ENCODE peak calls at places on chromosome 3, in five cellular contexts. F is NCI-H1436; Z is HAP-1; T is stimulated activated CD8-positive, alpha-beta memory T cell treated with anti-CD3 and anti-CD28 coated beads, Interleukin-7, amount 100 ng/mL, for 48 hours; Q is endothelial cell. K is an unnamed sample.

GRCh38 chr3:134895181-134895580 is 100.1 kb downstream of the EPHB1 start:
- DNase-seq in Q (no peak), T (no peak), Z (no peak), F (no peak), K (no peak)

GRCh38 chr3:113166357-113166718 is 45.0 kb upstream of the BOC start:
- DNase-seq in Q (no peak), Z (no peak), F (no peak), T (no peak), K (no peak)

GRCh38 chr3:100401674-100402036 is 316 bp downstream of the LNP1 start:
- DNase-seq in F (peak; percentile 56), Z (no peak), Q (peak; percentile 28), T (peak; percentile 38), K (no peak)

GRCh38 chr3:168267179-168267578 is 171.5 kb upstream of the GOLIM4 start:
- DNase-seq in Z (no peak), F (no peak), T (no peak), Q (no peak), K (no peak)

GRCh38 chr3:187836848-187837770 is 91.8 kb upstream of the BCL6 start:
- DNase-seq in T (no peak), Z (no peak), F (no peak), Q (no peak), K (no peak)

GRCh38 chr3:191296041-191296541 is 33.1 kb upstream of the CCDC50 start:
- DNase-seq in Z (no peak), F (no peak), T (no peak), Q (no peak), K (no peak)

GRCh38 chr3:127734754-127735473 is 62.2 kb downstream of the ABTB1 start:
- DNase-seq in F (no peak), T (no peak), Q (no peak), Z (no peak), K (peak; percentile 39)

GRCh38 chr3:68972358-68972979 is 40.1 kb upstream of the TAFA4 start:
- DNase-seq in Q (peak; percentile 85), T (peak; percentile 19), Z (peak; percentile 86), F (peak; percentile 24), K (peak; percentile 83)

GRCh38 chr3:54243262-54243931 is 121.0 kb downstream of the CACNA2D3 start:
- DNase-seq in Q (no peak), F (peak; percentile 29), Z (peak; percentile 27), T (no peak), K (no peak)

GRCh38 chr3:54146383-54147239 is 24.3 kb downstream of the CACNA2D3 start:
- DNase-seq in F (peak; percentile 26), Q (peak; percentile 71), T (no peak), Z (peak; percentile 76), K (no peak)

GRCh38 chr3:59264366-59264765 is 214.5 kb upstream of the CFAP20DC start:
- DNase-seq in Z (no peak), Q (no peak), F (no peak), T (no peak), K (no peak)

GRCh38 chr3:172065967-172066762 is 26.8 kb downstream of the FNDC3B start:
- DNase-seq in T (no peak), Q (no peak), F (no peak), Z (no peak), K (no peak)

GRCh38 chr3:9739181-9739580 is 7.6 kb downstream of the BRPF1 start:
- DNase-seq in T (no peak), F (no peak), Z (no peak), Q (no peak), K (no peak)

GRCh38 chr3:187086831-187087230 is 52.5 kb downstream of the RPL39L start:
- DNase-seq in Z (no peak), Q (no peak), T (no peak), F (no peak), K (no peak)

GRCh38 chr3:27528798-27529197 is 44.6 kb upstream of the SLC4A7 start:
- DNase-seq in F (no peak), Z (no peak), Q (no peak), T (no peak), K (no peak)

GRCh38 chr3:59290358-59290757 is 240.5 kb upstream of the CFAP20DC start:
- DNase-seq in Z (no peak), T (no peak), Q (no peak), F (no peak), K (no peak)

GRCh38 chr3:186915808-186916796 is 14.2 kb upstream of the ST6GAL1 start:
- DNase-seq in Z (no peak), Q (no peak), T (no peak), F (no peak), K (no peak)

GRCh38 chr3:195884691-195885035 is 23.7 kb downstream of the TNK2 start:
- DNase-seq in T (no peak), Q (no peak), Z (no peak), F (no peak), K (no peak)

GRCh38 chr3:186487819-186488218 is 56.4 kb downstream of the CRYGS start:
- DNase-seq in Z (no peak), Q (no peak), F (no peak), T (no peak), K (no peak)

GRCh38 chr3:85303156-85303555 is 344.4 kb downstream of the CADM2 start:
- DNase-seq in T (no peak), F (no peak), Q (no peak), Z (no peak), K (no peak)

GRCh38 chr3:81744366-81744765 is 17.1 kb downstream of the GBE1 start:
- DNase-seq in T (no peak), Q (no peak), Z (no peak), F (no peak), K (no peak)

GRCh38 chr3:68428495-68428894 is 503.9 kb downstream of the TAFA4 start:
- DNase-seq in T (no peak), F (no peak), Q (no peak), Z (no peak), K (no peak)

GRCh38 chr3:189720746-189721426 is 89.7 kb downstream of the TP63 start:
- DNase-seq in F (no peak), Z (no peak), Q (no peak), T (no peak), K (no peak)

GRCh38 chr3:4708230-4708629 is 215.1 kb downstream of the ITPR1 start:
- DNase-seq in F (no peak), T (no peak), Z (no peak), Q (no peak), K (no peak)

GRCh38 chr3:159627229-159627628 is 361.4 kb upstream of the IL12A start:
- DNase-seq in Q (no peak), T (no peak), Z (no peak), F (no peak), K (no peak)

GRCh38 chr3:3443482-3443881 is 264.0 kb upstream of the CRBN start:
- DNase-seq in T (no peak), F (no peak), Z (no peak), Q (no peak), K (no peak)

GRCh38 chr3:72665701-72666443 is 182.4 kb downstream of the SHQ1 start:
- DNase-seq in T (peak; percentile 24), Z (peak; percentile 76), F (no peak), Q (peak; percentile 49), K (no peak)

K was measured in NT2/D1.